ENCODE peak calls at places on chromosomes 4 and X, in five cellular contexts. One of them, this sample, is unnamed.

GRCh38 chr4:113996599-113997177 is 17.2 kb upstream of the ARSJ start:
- DNase-seq in fibroblast of villous mesenchyme: no peak
- DNase-seq in A549: no peak
- DNase-seq in WERI-Rb-1: no peak
- DNase-seq in BJ: no peak
- DNase-seq in this sample: peak; percentile 86

GRCh38 chrX:39900788-39901170 is 197.0 kb downstream of the BCOR start:
- DNase-seq in BJ: no peak
- DNase-seq in A549: no peak
- DNase-seq in fibroblast of villous mesenchyme: peak; percentile 12
- DNase-seq in WERI-Rb-1: peak; percentile 47
- DNase-seq in this sample: no peak

GRCh38 chr4:5747746-5748365 is 36.9 kb downstream of the EVC start:
- DNase-seq in WERI-Rb-1: no peak
- DNase-seq in A549: no peak
- DNase-seq in fibroblast of villous mesenchyme: peak; percentile 96
- DNase-seq in BJ: peak; percentile 90
- DNase-seq in this sample: peak; percentile 94

GRCh38 chrX:16628954-16629595 is 20.9 kb upstream of the S100G start:
- DNase-seq in WERI-Rb-1: no peak
- DNase-seq in BJ: no peak
- DNase-seq in A549: no peak
- DNase-seq in fibroblast of villous mesenchyme: no peak
- DNase-seq in this sample: no peak

GRCh38 chrX:104270212-104270611 is 15.5 kb upstream of the ESX1 start:
- DNase-seq in WERI-Rb-1: no peak
- DNase-seq in fibroblast of villous mesenchyme: no peak
- DNase-seq in A549: no peak
- DNase-seq in BJ: no peak
- DNase-seq in this sample: no peak

GRCh38 chr4:126977306-126977705 is 655.5 kb upstream of the INTU start:
- DNase-seq in fibroblast of villous mesenchyme: no peak
- DNase-seq in A549: no peak
- DNase-seq in WERI-Rb-1: no peak
- DNase-seq in BJ: no peak
- DNase-seq in this sample: no peak

GRCh38 chrX:45083314-45083713 is 117.4 kb downstream of the DIPK2B start:
- DNase-seq in BJ: no peak
- DNase-seq in A549: no peak
- DNase-seq in fibroblast of villous mesenchyme: no peak
- DNase-seq in WERI-Rb-1: no peak
- DNase-seq in this sample: no peak

GRCh38 chr4:133801858-133802257 is 399.7 kb downstream of the PABPC4L start:
- DNase-seq in WERI-Rb-1: no peak
- DNase-seq in A549: no peak
- DNase-seq in fibroblast of villous mesenchyme: peak; percentile 6
- DNase-seq in BJ: no peak
- DNase-seq in this sample: no peak

GRCh38 chr4:149534779-149535178 is 280.9 kb downstream of the IQCM start:
- DNase-seq in BJ: no peak
- DNase-seq in A549: no peak
- DNase-seq in fibroblast of villous mesenchyme: no peak
- DNase-seq in WERI-Rb-1: no peak
- DNase-seq in this sample: no peak

GRCh38 chr4:168694669-168695068 is 197.8 kb downstream of the PALLD start:
- DNase-seq in fibroblast of villous mesenchyme: peak; percentile 91
- DNase-seq in WERI-Rb-1: no peak
- DNase-seq in A549: no peak
- DNase-seq in BJ: no peak
- DNase-seq in this sample: peak; percentile 96

GRCh38 chrX:39769748-39770147 is 328.0 kb downstream of the BCOR start:
- DNase-seq in BJ: no peak
- DNase-seq in A549: no peak
- DNase-seq in fibroblast of villous mesenchyme: no peak
- DNase-seq in WERI-Rb-1: no peak
- DNase-seq in this sample: no peak

GRCh38 chrX:74372272-74372671 is 49.0 kb upstream of the SLC16A2 start:
- DNase-seq in fibroblast of villous mesenchyme: no peak
- DNase-seq in BJ: no peak
- DNase-seq in WERI-Rb-1: no peak
- DNase-seq in A549: no peak
- DNase-seq in this sample: peak; percentile 39

GRCh38 chr4:76589402-76589801 is 154.4 kb downstream of the SHROOM3 start:
- DNase-seq in A549: no peak
- DNase-seq in WERI-Rb-1: no peak
- DNase-seq in fibroblast of villous mesenchyme: peak; percentile 85
- DNase-seq in BJ: peak; percentile 75
- DNase-seq in this sample: no peak

GRCh38 chr4:2075987-2076907 is 17.1 kb downstream of the NAT8L start:
- DNase-seq in WERI-Rb-1: no peak
- DNase-seq in A549: no peak
- DNase-seq in BJ: no peak
- DNase-seq in fibroblast of villous mesenchyme: no peak
- DNase-seq in this sample: no peak

GRCh38 chr4:78928835-78929234 is 10.4 kb downstream of the PAQR3 start:
- DNase-seq in BJ: no peak
- DNase-seq in fibroblast of villous mesenchyme: no peak
- DNase-seq in A549: no peak
- DNase-seq in WERI-Rb-1: no peak
- DNase-seq in this sample: no peak

GRCh38 chr4:78922207-78922606 is 17.0 kb downstream of the PAQR3 start:
- DNase-seq in fibroblast of villous mesenchyme: peak; percentile 22
- DNase-seq in WERI-Rb-1: no peak
- DNase-seq in A549: no peak
- DNase-seq in BJ: no peak
- DNase-seq in this sample: peak; percentile 27

GRCh38 chr4:78926825-78927224 is 12.4 kb downstream of the PAQR3 start:
- DNase-seq in fibroblast of villous mesenchyme: no peak
- DNase-seq in WERI-Rb-1: no peak
- DNase-seq in BJ: no peak
- DNase-seq in A549: no peak
- DNase-seq in this sample: no peak

DNA sequence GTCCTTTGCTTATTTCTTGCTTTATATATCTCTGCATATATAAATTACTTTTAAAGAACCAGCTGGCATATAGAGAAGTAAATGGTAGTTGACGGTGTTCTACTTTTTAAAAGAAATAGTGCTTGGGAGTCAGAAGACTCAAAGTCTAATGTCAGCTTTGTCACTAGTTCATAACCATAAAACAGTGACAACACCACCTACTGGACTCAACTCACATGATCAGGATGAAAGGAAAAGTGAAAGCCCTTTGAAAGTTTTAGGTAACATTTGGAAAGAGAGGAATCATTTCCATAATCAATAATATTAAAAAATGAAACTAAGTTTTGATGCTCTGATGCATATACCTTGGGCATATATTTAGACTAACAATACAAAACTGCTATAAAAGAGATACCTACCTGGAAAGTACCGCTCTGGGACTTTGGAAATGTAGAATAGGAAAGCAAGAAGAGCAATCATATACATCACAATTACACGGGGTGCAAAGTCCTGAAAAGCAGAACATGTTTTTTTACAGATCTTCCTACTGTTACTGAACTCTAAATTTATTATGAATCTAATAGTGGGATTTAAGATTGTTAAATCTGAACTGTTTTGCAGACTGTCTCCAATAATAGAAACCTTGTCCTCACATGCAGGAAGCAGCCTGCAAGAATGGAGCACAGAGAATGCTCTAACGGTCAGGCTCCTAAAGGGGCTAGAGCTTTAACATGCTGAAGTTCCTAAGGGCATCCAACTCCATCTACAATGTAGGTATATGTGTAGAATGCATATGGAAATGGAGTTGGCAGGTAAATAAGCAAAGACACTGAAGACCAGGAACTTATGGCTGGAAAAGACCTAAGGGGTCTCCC is 15.6 kb downstream of the PAQR3 start:
- DNase-seq in BJ: no peak
- DNase-seq in fibroblast of villous mesenchyme: peak; percentile 25
- DNase-seq in A549: no peak
- DNase-seq in WERI-Rb-1: no peak
- DNase-seq in this sample: no peak
- H3K4me3 ChIP-seq in BJ: no peak overlapping the region
- H3K4me3 ChIP-seq in fibroblast of villous mesenchyme: no peak overlapping the region
- H3K4me3 ChIP-seq in A549: no peak overlapping the region
- H3K4me3 ChIP-seq in WERI-Rb-1: no peak overlapping the region
- H3K4me3 ChIP-seq in this sample: no peak overlapping the region

GRCh38 chr4:116796022-116796421 is 289.4 kb downstream of the TRAM1L1 start:
- DNase-seq in WERI-Rb-1: no peak
- DNase-seq in BJ: no peak
- DNase-seq in fibroblast of villous mesenchyme: no peak
- DNase-seq in A549: no peak
- DNase-seq in this sample: peak; percentile 15
- TF ChIP-seq CTCF in WERI-Rb-1: no peak
- TF ChIP-seq CTCF in BJ: no peak
- TF ChIP-seq CTCF in fibroblast of villous mesenchyme: no peak
- TF ChIP-seq CTCF in A549: no peak
- TF ChIP-seq CTCF in this sample: no peak

GRCh38 chr4:183635333-183635732 is 23.7 kb downstream of the RWDD4 start:
- DNase-seq in WERI-Rb-1: no peak
- DNase-seq in BJ: no peak
- DNase-seq in fibroblast of villous mesenchyme: no peak
- DNase-seq in A549: no peak
- DNase-seq in this sample: no peak
- H3K4me3 ChIP-seq in WERI-Rb-1: no peak overlapping the region
- H3K4me3 ChIP-seq in BJ: no peak overlapping the region
- H3K4me3 ChIP-seq in fibroblast of villous mesenchyme: no peak overlapping the region
- H3K4me3 ChIP-seq in A549: no peak overlapping the region
- H3K4me3 ChIP-seq in this sample: no peak overlapping the region

GRCh38 chrX:38175140-38175539 is 45.5 kb downstream of the SRPX start:
- DNase-seq in WERI-Rb-1: peak; percentile 47
- DNase-seq in BJ: no peak
- DNase-seq in A549: peak; percentile 18
- DNase-seq in fibroblast of villous mesenchyme: peak; percentile 42
- DNase-seq in this sample: peak; percentile 60
- TF ChIP-seq CTCF in WERI-Rb-1: peak; percentile 85
- TF ChIP-seq CTCF in BJ: peak; percentile 45
- TF ChIP-seq CTCF in A549: peak; percentile 66
- TF ChIP-seq CTCF in fibroblast of villous mesenchyme: peak; percentile 67
- TF ChIP-seq CTCF in this sample: peak; percentile 70

GRCh38 chr4:26583538-26583864 is 383 bp upstream of the TBC1D19 start:
- DNase-seq in fibroblast of villous mesenchyme: no peak
- DNase-seq in BJ: no peak
- DNase-seq in WERI-Rb-1: no peak
- DNase-seq in A549: peak; percentile 7
- DNase-seq in this sample: no peak
- H3K4me3 ChIP-seq in fibroblast of villous mesenchyme: peak overlapping the region; percentile 76
- H3K4me3 ChIP-seq in BJ: peak overlapping the region; percentile 70
- H3K4me3 ChIP-seq in WERI-Rb-1: peak overlapping the region; percentile 80
- H3K4me3 ChIP-seq in A549: peak overlapping the region; percentile 64
- H3K4me3 ChIP-seq in this sample: peak overlapping the region; percentile 90

GRCh38 chr4:55345980-55346850 is at the start of gene SRD5A3:
- DNase-seq in BJ: no peak
- DNase-seq in A549: peak; percentile 64
- DNase-seq in fibroblast of villous mesenchyme: peak; percentile 77
- DNase-seq in WERI-Rb-1: peak; percentile 86
- DNase-seq in this sample: peak; percentile 63
- TF ChIP-seq CTCF in BJ: peak; percentile 65
- TF ChIP-seq CTCF in A549: peak; percentile 84
- TF ChIP-seq CTCF in fibroblast of villous mesenchyme: peak; percentile 81
- TF ChIP-seq CTCF in WERI-Rb-1: peak; percentile 83
- TF ChIP-seq CTCF in this sample: peak; percentile 47

GRCh38 chr4:162265802-162266201 is 102.0 kb upstream of the FSTL5 start:
- DNase-seq in fibroblast of villous mesenchyme: no peak
- DNase-seq in WERI-Rb-1: no peak
- DNase-seq in A549: no peak
- DNase-seq in BJ: no peak
- DNase-seq in this sample: no peak
- H3K4me3 ChIP-seq in fibroblast of villous mesenchyme: no peak overlapping the region
- H3K4me3 ChIP-seq in WERI-Rb-1: no peak overlapping the region
- H3K4me3 ChIP-seq in A549: no peak overlapping the region
- H3K4me3 ChIP-seq in BJ: no peak overlapping the region
- H3K4me3 ChIP-seq in this sample: no peak overlapping the region